ENCODE peak calls at places on chromosomes 3 and 15, in four cellular contexts. N, D, Z and I are unnamed samples.

GRCh38 chr3:121998588-121999473 is 23.2 kb downstream of the ILDR1 start:
- DNase-seq in Z (no peak), D (peak), N (no peak), I (no peak)

GRCh38 chr3:72872183-72872582 is 15.7 kb upstream of the GXYLT2 start:
- DNase-seq in N (peak), D (peak), Z (no peak), I (no peak)

GRCh38 chr3:100001514-100002270 is 112.6 kb downstream of the FILIP1L start:
- DNase-seq in Z (no peak), N (no peak), D (no peak), I (peak)

GRCh38 chr3:147424325-147424910 is 15.3 kb downstream of the ZIC1 start:
- DNase-seq in Z (no peak), N (no peak), D (no peak), I (no peak)

GRCh38 chr15:53808058-53808703 is 48.7 kb upstream of the WDR72 start:
- DNase-seq in D (peak), Z (no peak), N (peak), I (peak)

GRCh38 chr15:45394681-45395080 is 16.3 kb upstream of the GATM start:
- DNase-seq in N (no peak), D (no peak), Z (no peak), I (no peak)

GRCh38 chr3:62875103-62876002 is at the start of gene CADPS:
- DNase-seq in Z (peak), D (no peak), N (no peak), I (no peak)

GRCh38 chr15:49075876-49076275 is 29.6 kb upstream of the SECISBP2L start:
- DNase-seq in Z (no peak), N (no peak), D (no peak), I (no peak)

GRCh38 chr3:133591271-133591742 is 17.8 kb downstream of the CDV3 start:
- DNase-seq in D (peak), Z (no peak), N (peak), I (peak)

GRCh38 chr15:68391084-68391483 is 40.9 kb downstream of the ITGA11 start:
- DNase-seq in D (no peak), N (no peak), Z (peak), I (no peak)

GRCh38 chr15:81777546-81777945 is 268.3 kb downstream of the MEX3B start:
- DNase-seq in N (no peak), Z (no peak), D (no peak), I (no peak)

GRCh38 chr3:87167634-87168456 is 59.3 kb upstream of the CHMP2B start:
- DNase-seq in N (peak), D (peak), Z (no peak), I (peak)

GRCh38 chr15:60423540-60423939 is 25.8 kb upstream of the ANXA2 start:
- DNase-seq in N (peak), Z (no peak), D (peak), I (peak)

GRCh38 chr15:71125831-71126453 is 10.7 kb downstream of the THSD4 start:
- DNase-seq in D (peak), Z (no peak), N (no peak), I (no peak)

GRCh38 chr15:70559840-70560239 is 203.5 kb downstream of the UACA start:
- DNase-seq in Z (no peak), D (no peak), N (no peak), I (no peak)

GRCh38 chr3:153458881-153459280 is 296.9 kb downstream of the RAP2B start:
- DNase-seq in D (no peak), N (no peak), Z (no peak), I (no peak)

GRCh38 chr15:93900476-93901400 is 330.6 kb upstream of the MCTP2 start:
- DNase-seq in N (no peak), D (no peak), Z (no peak), I (no peak)

GRCh38 chr3:168885028-168885427 is 778.5 kb downstream of the MECOM start:
- DNase-seq in D (peak), N (peak), Z (no peak), I (peak)

GRCh38 chr15:84892786-84893307 is 8.4 kb downstream of the SLC28A1 start:
- DNase-seq in N (no peak), Z (no peak), D (no peak), I (no peak)

GRCh38 chr3:112519424-112520001 is 20.2 kb upstream of the BTLA start:
- DNase-seq in Z (peak), D (peak), N (peak), I (peak)

GRCh38 chr3:51361746-51362145 is 23.3 kb upstream of the MANF start:
- DNase-seq in D (no peak), N (no peak), Z (no peak), I (no peak)

GRCh38 chr3:179811321-179812095 is 158.7 kb downstream of the USP13 start:
- DNase-seq in Z (no peak), N (peak), D (peak), I (peak)

GRCh38 chr15:71716990-71717389 is 93.4 kb upstream of the NR2E3 start:
- DNase-seq in D (peak), N (peak), Z (no peak), I (peak)

GRCh38 chr3:29275309-29275708 is 5.6 kb upstream of the RBMS3 start:
- DNase-seq in N (peak), D (peak), Z (peak), I (peak)

GRCh38 chr3:182597621-182598041 is 195.7 kb upstream of the ATP11B start:
- DNase-seq in D (peak), N (no peak), Z (no peak), I (peak)

GRCh38 chr3:107366766-107367165 is 10.5 kb upstream of the CCDC54 start:
- DNase-seq in Z (no peak), N (no peak), D (no peak), I (peak)

GRCh38 chr3:118938183-118938961 is 96.3 kb downstream of the IGSF11 start:
- DNase-seq in N (peak), Z (no peak), D (no peak), I (peak)

GRCh38 chr15:58447244-58448010 is 15.6 kb downstream of the LIPC start:
- DNase-seq in N (peak), D (peak), Z (no peak), I (peak)

GRCh38 chr15:74604983-74605809 is 10.4 kb upstream of the CLK3 start:
- DNase-seq in Z (no peak), D (no peak), N (no peak), I (no peak)

GRCh38 chr3:78344918-78345317 is 1305.0 kb downstream of the ROBO2 start:
- DNase-seq in Z (no peak), N (no peak), D (no peak), I (no peak)

GRCh38 chr15:59966262-59966661 is 37.8 kb upstream of the FOXB1 start:
- DNase-seq in Z (no peak), D (no peak), N (no peak), I (no peak)

GRCh38 chr15:84669726-84670125 is 11.7 kb upstream of the NMB start:
- DNase-seq in N (no peak), Z (no peak), D (peak), I (no peak)

DNA sequence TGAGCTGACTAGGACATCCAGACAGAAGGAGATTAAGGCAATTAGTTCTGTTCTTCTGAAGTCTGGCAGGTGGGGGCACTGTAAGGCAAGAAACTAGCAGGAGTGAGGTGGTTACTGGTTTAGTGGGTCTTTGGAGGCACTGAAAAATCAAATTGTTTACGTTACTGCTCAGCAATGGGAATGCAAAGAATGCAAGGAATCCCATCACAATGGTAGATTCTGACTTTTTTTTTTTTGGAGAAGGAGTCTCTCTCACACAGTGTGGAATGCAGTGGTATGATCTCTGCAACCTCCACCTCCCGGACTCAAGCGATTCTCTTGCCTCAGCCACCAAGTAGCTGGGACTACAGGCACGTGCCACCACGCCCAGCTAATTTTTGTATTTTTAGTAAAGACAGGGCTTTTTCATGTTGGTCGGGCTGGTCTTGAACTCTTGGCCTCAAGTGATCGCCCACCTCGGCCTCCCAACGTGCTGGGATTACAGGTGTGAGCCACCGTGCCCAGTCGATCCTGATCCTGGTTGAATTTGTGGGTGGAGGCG is 16.4 kb downstream of the FAM107A start:
- DNase-seq in Z (no peak), N (peak), D (peak), I (peak)
- TF ChIP-seq CTCF in Z (peak), N (peak), D (peak), I (peak)

GRCh38 chr3:187291001-187291511 is 481 bp downstream of the MASP1 start:
- DNase-seq in D (peak), N (peak), Z (peak), I (no peak)
- H3K4me3 ChIP-seq in D (peak), N (no peak), Z (peak), I (no peak)

GRCh38 chr15:80662129-80662528 is 33.0 kb upstream of the ABHD17C start:
- DNase-seq in D (peak), N (no peak), Z (no peak), I (no peak)

GRCh38 chr15:80662756-80663553 is 32.2 kb upstream of the ABHD17C start:
- DNase-seq in Z (no peak), N (no peak), D (no peak), I (peak)

GRCh38 chr15:80659375-80659774 is 35.7 kb upstream of the ABHD17C start:
- DNase-seq in N (no peak), Z (no peak), D (peak), I (no peak)

GRCh38 chr15:80665151-80665550 is 30.0 kb upstream of the ABHD17C start:
- DNase-seq in D (no peak), N (no peak), Z (no peak), I (no peak)

GRCh38 chr15:80660114-80660513 is 35.0 kb upstream of the ABHD17C start:
- DNase-seq in D (peak), Z (no peak), N (peak), I (peak)
- TF ChIP-seq CTCF in D (peak), Z (no peak), N (peak), I (peak)

GRCh38 chr3:123303976-123304560 is 102.3 kb downstream of the SEC22A start:
- DNase-seq in Z (no peak), N (no peak), D (no peak), I (no peak)
- H3K4me3 ChIP-seq in Z (no peak), N (no peak), D (no peak), I (no peak)